ENCODE peak calls at places on chromosomes 16 and 17, in four cellular contexts. A is HepG2, S is GM12878, P is H1. X is an unnamed sample.

GRCh38 chr16:6206080-6206479 is 1108.5 kb upstream of the EEF2KMT start:
- DNase-seq in S (no peak), P (no peak), A (no peak), X (no peak)

GRCh38 chr17:58028591-58028990 is 21.5 kb upstream of the SRSF1 start:
- DNase-seq in A (no peak), P (no peak), S (no peak), X (no peak)

GRCh38 chr17:56592487-56593072 is 919 bp upstream of the NOG start:
- DNase-seq in A (peak; percentile 11), S (no peak), P (peak; percentile 93), X (no peak)

GRCh38 chr16:70738083-70738977 is 52.5 kb upstream of the MTSS2 start:
- DNase-seq in S (no peak), A (peak; percentile 79), P (peak; percentile 73), X (no peak)

GRCh38 chr17:40328386-40328766 is 19.4 kb downstream of the RARA start:
- DNase-seq in P (no peak), A (no peak), S (no peak), X (no peak)

GRCh38 chr16:72837846-72838661 is 209.9 kb downstream of the ZFHX3 start:
- DNase-seq in A (no peak), S (no peak), P (no peak), X (no peak)

GRCh38 chr16:82031116-82032084 is 3.7 kb upstream of the HSD17B2 start:
- DNase-seq in S (no peak), A (peak; percentile 71), P (no peak), X (peak; percentile 55)

GRCh38 chr16:55566432-55567175 is at the start of gene CAPNS2:
- DNase-seq in S (no peak), P (no peak), A (no peak), X (no peak)

GRCh38 chr17:57385975-57386374 is 129.7 kb downstream of the MSI2 start:
- DNase-seq in P (no peak), A (no peak), S (no peak), X (no peak)

GRCh38 chr17:57419940-57420522 is 163.7 kb downstream of the MSI2 start:
- DNase-seq in P (no peak), S (no peak), A (no peak), X (no peak)

GRCh38 chr17:2940352-2940751 is 123.1 kb downstream of the OR1D5 start:
- DNase-seq in P (no peak), S (no peak), A (no peak), X (no peak)

GRCh38 chr17:19363114-19363438 is 553 bp upstream of the B9D1 start:
- DNase-seq in A (no peak), S (no peak), P (no peak), X (no peak)

GRCh38 chr16:75965504-75966374 is 239.4 kb upstream of the CPHXL start:
- DNase-seq in P (no peak), A (peak; percentile 49), S (no peak), X (no peak)

GRCh38 chr17:63405741-63406261 is 40.3 kb downstream of the CYB561 start:
- DNase-seq in A (peak; percentile 67), S (no peak), P (no peak), X (peak; percentile 22)

GRCh38 chr17:57464191-57464864 is 208.0 kb downstream of the MSI2 start:
- DNase-seq in S (no peak), A (no peak), P (no peak), X (no peak)

GRCh38 chr16:8632675-8633182 is 11.2 kb downstream of the METTL22 start:
- DNase-seq in S (no peak), A (no peak), P (no peak), X (no peak)

GRCh38 chr16:67148221-67148620 is 2.6 kb downstream of the B3GNT9 start:
- DNase-seq in A (no peak), S (no peak), P (no peak), X (no peak)

GRCh38 chr17:43634681-43635125 is 27.0 kb downstream of the MEOX1 start:
- DNase-seq in P (no peak), A (peak; percentile 53), S (no peak), X (no peak)

DNA sequence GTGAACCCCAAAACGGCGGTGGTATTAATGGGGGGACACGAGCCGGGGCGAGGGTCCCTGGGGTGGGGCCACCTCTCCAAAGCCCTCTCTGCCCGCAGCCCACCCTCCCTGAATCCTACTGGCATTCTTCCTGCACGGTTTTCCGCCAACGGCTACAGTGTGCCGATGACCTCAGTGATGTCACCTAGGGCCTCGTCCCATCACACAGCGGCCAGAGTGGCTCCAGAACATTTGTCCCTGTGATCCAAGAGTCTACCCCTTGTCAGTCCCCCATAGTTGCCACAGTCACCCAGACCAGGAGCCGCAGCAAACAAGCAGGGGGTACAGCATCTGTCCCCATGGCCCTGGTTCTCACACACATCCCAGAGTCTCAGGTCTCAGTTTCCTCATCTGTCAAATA is 13.9 kb downstream of the ZFPM1 start:
- DNase-seq in S (no peak), P (no peak), A (no peak), X (no peak)
- H3K4me1 ChIP-seq in S (peaks cover 27% of the 10 kb centered on the region), P (peaks cover 9% of the 10 kb centered on the region), A (peaks cover 12% of the 10 kb centered on the region), X (peaks cover 41% of the 10 kb centered on the region)

DNA sequence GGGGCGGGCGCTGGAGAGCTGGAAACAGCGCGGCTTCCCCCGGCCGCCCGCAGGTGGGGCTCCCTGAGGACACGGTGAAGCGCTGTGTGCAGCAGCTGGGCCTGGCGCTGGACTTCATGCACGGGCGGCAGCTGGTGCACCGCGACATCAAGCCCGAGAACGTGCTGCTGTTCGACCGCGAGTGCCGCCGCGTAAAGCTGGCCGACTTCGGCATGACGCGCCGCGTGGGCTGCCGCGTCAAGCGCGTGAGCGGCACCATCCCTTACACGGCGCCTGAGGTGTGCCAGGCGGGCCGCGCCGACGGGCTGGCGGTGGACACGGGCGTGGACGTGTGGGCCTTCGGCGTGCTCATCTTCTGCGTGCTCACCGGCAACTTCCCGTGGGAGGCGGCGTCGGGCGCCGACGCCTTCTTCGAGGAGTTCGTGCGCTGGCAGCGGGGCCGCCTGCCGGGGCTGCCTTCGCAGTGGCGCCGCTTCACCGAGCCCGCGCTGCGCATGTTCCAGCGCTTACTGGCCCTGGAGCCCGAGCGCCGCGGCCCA is 27.8 kb downstream of the SBK1 start:
- DNase-seq in A (no peak), P (no peak), S (no peak), X (no peak)
- TF ChIP-seq YY1 in A (no peak), P (no peak), S (no peak), X (no peak)

DNA sequence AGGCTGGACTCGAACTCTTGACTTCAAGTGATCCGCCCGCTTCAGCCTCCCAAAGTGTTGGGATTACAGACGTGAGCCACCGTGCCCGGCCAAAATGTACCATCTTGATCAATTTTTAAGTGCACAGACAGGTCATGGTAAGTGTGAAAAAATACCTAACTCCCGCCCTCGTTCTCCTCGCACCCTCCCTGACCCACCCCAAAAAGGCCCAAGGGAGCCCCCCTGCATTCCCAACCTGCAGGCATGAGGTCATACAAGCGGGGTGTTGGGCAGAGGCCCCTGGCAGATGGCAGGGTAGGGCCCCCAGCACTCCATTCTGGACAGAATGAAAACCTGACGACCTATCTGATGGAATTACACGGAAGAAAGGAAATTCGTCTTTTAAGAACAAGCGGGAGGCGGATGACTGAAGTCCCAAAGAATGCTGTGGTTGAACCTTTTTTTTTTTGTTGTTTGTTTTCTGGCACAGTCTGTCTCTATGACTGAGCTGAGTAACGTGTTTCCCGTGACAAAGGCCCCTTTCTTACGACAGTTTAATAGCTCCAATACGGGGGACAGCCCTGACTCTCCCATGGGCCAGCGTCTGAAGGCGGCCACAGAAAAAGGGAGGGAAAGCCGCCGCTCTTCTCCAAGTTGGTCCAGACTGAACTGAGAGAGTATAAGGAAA is 376.4 kb downstream of the SLC39A11 start:
- DNase-seq in P (no peak), S (no peak), A (peak; percentile 94), X (peak; percentile 33)
- TF ChIP-seq SUZ12 in P (no peak), S (no peak), A (no peak), X (no peak)

GRCh38 chr17:17702370-17702769 is 21.1 kb downstream of the RAI1 start:
- DNase-seq in P (no peak), S (no peak), A (no peak), X (no peak)
- H3K4me1 ChIP-seq in P (peaks cover 26% of the 10 kb centered on the region), S (peaks cover 8% of the 10 kb centered on the region), A (peaks cover 61% of the 10 kb centered on the region), X (peaks cover 36% of the 10 kb centered on the region)

GRCh38 chr17:78970834-78971763 is 8.6 kb downstream of the LGALS3BP start:
- DNase-seq in P (peak; percentile 92), A (peak; percentile 81), S (no peak), X (peak; percentile 50)

GRCh38 chr17:78971764-78972506 is 7.8 kb downstream of the LGALS3BP start:
- DNase-seq in A (no peak), P (no peak), S (no peak), X (no peak)

GRCh38 chr17:78972507-78973105 is 7.1 kb downstream of the LGALS3BP start:
- DNase-seq in A (no peak), P (no peak), S (no peak), X (no peak)

GRCh38 chr17:78967782-78968362 is 11.9 kb downstream of the LGALS3BP start:
- DNase-seq in P (no peak), S (no peak), A (no peak), X (no peak)

DNA sequence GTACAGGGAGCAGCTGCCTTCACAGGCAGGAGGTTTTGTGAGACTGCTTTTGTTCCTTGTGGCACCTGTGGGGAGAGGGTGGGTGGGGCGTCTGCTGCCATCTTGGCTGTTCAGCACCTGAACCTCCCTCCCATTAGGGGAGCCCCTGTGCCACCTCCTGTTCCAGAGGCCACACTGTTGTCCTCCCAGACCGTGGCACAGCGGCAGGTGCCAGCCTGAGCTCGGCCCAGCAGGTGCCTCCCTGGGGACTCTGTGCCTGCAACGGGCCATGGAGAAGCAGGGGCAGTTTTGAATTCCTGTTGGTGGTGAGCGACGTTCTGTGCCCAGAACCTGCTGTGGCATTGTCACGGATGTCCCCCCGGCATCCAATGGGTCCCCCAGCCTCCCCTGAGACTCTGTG is 9.9 kb downstream of the LGALS3BP start:
- DNase-seq in S (no peak), P (no peak), A (no peak), X (no peak)
- TF ChIP-seq YY1 in S (no peak), P (no peak), A (no peak), X (no peak)

DNA sequence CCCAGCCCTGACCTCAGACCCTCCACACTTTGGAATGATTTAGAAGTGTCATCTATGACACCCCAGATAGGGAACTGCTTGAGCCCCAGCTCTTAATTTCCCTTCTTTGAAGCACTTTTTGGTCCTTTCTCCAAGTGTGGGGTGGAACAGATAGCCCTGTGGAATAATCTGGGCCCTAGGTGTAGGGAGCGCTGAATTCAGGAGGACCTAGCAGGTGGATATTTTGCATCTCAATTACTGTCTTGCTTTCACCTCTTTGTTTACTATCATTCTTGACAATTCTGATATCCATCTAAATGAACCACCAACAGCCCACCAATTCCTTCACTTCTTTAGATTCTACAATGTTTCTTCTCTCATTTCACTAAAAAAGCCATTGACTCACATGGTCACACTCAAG is 850.4 kb downstream of the KCNJ2 start:
- DNase-seq in P (no peak), S (no peak), A (no peak), X (no peak)
- TF ChIP-seq SUZ12 in P (no peak), S (no peak), A (no peak), X (no peak)

GRCh38 chr16:53061701-53062159 is 6.9 kb downstream of the CHD9 start:
- DNase-seq in A (peak; percentile 70), P (no peak), S (peak; percentile 96), X (no peak)
- H3K4me1 ChIP-seq in A (peaks cover 73% of the 10 kb centered on the region), P (no peaks in the 10 kb centered on the region), S (peaks cover 66% of the 10 kb centered on the region), X (peaks cover 3% of the 10 kb centered on the region)

GRCh38 chr17:67931227-67931626 is 65.0 kb downstream of the C17orf58 start:
- DNase-seq in S (no peak), A (no peak), P (no peak), X (no peak)
- TF ChIP-seq YY1 in S (no peak), A (no peak), P (no peak), X (no peak)